ENCODE peak calls at places on chromosomes 2 and 18, in six cellular contexts. K, O, X, S, J and M are unnamed samples.

GRCh38 chr2:70767699-70768584 is at the start of gene ADD2:
- DNase-seq in K (peak; percentile 3), O (no peak), X (peak; percentile 74), S (no peak), J (peak; percentile 19), M (peak; percentile 22)

GRCh38 chr2:238868616-238869292 is 20.9 kb downstream of the TWIST2 start:
- DNase-seq in K (peak; percentile 35), O (no peak), X (no peak), S (no peak), J (no peak), M (no peak)

GRCh38 chr2:160051374-160051800 is 11.0 kb downstream of the PLA2R1 start:
- DNase-seq in K (peak; percentile 38), O (no peak), X (no peak), S (no peak), J (no peak), M (no peak)

GRCh38 chr2:65070856-65071255 is 14.6 kb downstream of the CEP68 start:
- DNase-seq in K (no peak), O (no peak), X (no peak), S (no peak), J (no peak), M (no peak)

GRCh38 chr2:168571061-168571460 is 115.0 kb downstream of the CERS6 start:
- DNase-seq in K (peak; percentile 46), O (no peak), X (no peak), S (no peak), J (no peak), M (no peak)

GRCh38 chr2:128372621-128373341 is 54.1 kb upstream of the HS6ST1 start:
- DNase-seq in K (no peak), O (no peak), X (peak; percentile 6), S (no peak), J (no peak), M (no peak)

GRCh38 chr18:6731197-6731596 is 1.7 kb downstream of the ARHGAP28 start:
- DNase-seq in K (peak; percentile 78), O (no peak), X (no peak), S (no peak), J (no peak), M (no peak)

GRCh38 chr18:41504316-41504715 is 450.7 kb upstream of the PIK3C3 start:
- DNase-seq in K (no peak), O (no peak), X (no peak), S (no peak), J (no peak), M (no peak)

GRCh38 chr18:13530879-13531387 is 195.4 kb downstream of the FAM210A start:
- DNase-seq in K (peak; percentile 18), O (no peak), X (peak; percentile 49), S (no peak), J (peak; percentile 59), M (peak; percentile 70)

GRCh38 chr2:2226326-2226725 is 104.7 kb downstream of the MYT1L start:
- DNase-seq in K (no peak), O (no peak), X (no peak), S (no peak), J (no peak), M (no peak)

GRCh38 chr18:43279015-43279758 is 1.9 kb upstream of the SYT4 start:
- DNase-seq in K (peak; percentile 29), O (no peak), X (peak; percentile 10), S (no peak), J (no peak), M (no peak)

GRCh38 chr2:151972176-151973012 is 126.5 kb downstream of the CACNB4 start:
- DNase-seq in K (no peak), O (no peak), X (no peak), S (no peak), J (no peak), M (no peak)

GRCh38 chr2:53235836-53236582 is 531.6 kb upstream of the CHAC2 start:
- DNase-seq in K (no peak), O (no peak), X (no peak), S (no peak), J (no peak), M (no peak)

GRCh38 chr2:236552586-236552985 is 17.0 kb upstream of the ACKR3 start:
- DNase-seq in K (no peak), O (no peak), X (no peak), S (no peak), J (no peak), M (no peak)

GRCh38 chr2:39494784-39495251 is 57.7 kb upstream of the MAP4K3 start:
- DNase-seq in K (peak; percentile 99), O (peak; percentile 56), X (peak; percentile 29), S (no peak), J (peak; percentile 50), M (no peak)

GRCh38 chr2:56448403-56448998 is 264.7 kb downstream of the CCDC85A start:
- DNase-seq in K (peak; percentile 18), O (no peak), X (no peak), S (no peak), J (no peak), M (no peak)

GRCh38 chr2:143730950-143731254 is 601.7 kb downstream of the ARHGAP15 start:
- DNase-seq in K (peak; percentile 13), O (no peak), X (no peak), S (no peak), J (no peak), M (no peak)

GRCh38 chr2:12155308-12156061 is 409.1 kb downstream of the LPIN1 start:
- DNase-seq in K (peak; percentile 95), O (no peak), X (no peak), S (no peak), J (peak; percentile 20), M (no peak)

GRCh38 chr18:59971871-59972270 is 72.1 kb downstream of the PMAIP1 start:
- DNase-seq in K (no peak), O (no peak), X (no peak), S (no peak), J (no peak), M (no peak)

GRCh38 chr2:138711812-138712211 is 68.4 kb downstream of the NXPH2 start:
- DNase-seq in K (no peak), O (no peak), X (no peak), S (no peak), J (no peak), M (no peak)

GRCh38 chr2:174495365-174496012 is 8.7 kb upstream of the GPR155 start:
- DNase-seq in K (no peak), O (no peak), X (no peak), S (no peak), J (no peak), M (no peak)

GRCh38 chr2:162676515-162676914 is 162.1 kb downstream of the KCNH7 start:
- DNase-seq in K (no peak), O (no peak), X (no peak), S (no peak), J (no peak), M (no peak)

GRCh38 chr2:105593221-105593967 is 151.3 kb upstream of the NCK2 start:
- DNase-seq in K (no peak), O (no peak), X (peak; percentile 39), S (no peak), J (no peak), M (no peak)

GRCh38 chr2:85354286-85355072 is at the start of the genes ELMOD3 and RETSAT:
- DNase-seq in K (peak; percentile 100), O (peak; percentile 99), X (peak; percentile 95), S (peak; percentile 92), J (peak; percentile 100), M (peak; percentile 99)
- TF ChIP-seq CTCF in K (no peak), O (no peak), X (no peak), S (no peak), J (no peak), M (no peak)

GRCh38 chr2:109030870-109031480 is 42.0 kb upstream of the EDAR start:
- DNase-seq in K (no peak), O (no peak), X (no peak), S (no peak), J (no peak), M (no peak)

GRCh38 chr2:109032229-109032800 is 43.3 kb upstream of the EDAR start:
- DNase-seq in K (no peak), O (no peak), X (no peak), S (peak; percentile 16), J (no peak), M (no peak)

GRCh38 chr2:109033171-109033570 is 44.2 kb upstream of the EDAR start:
- DNase-seq in K (no peak), O (no peak), X (no peak), S (no peak), J (no peak), M (no peak)

GRCh38 chr2:109029444-109030193 is 40.6 kb upstream of the EDAR start:
- DNase-seq in K (no peak), O (no peak), X (no peak), S (no peak), J (no peak), M (no peak)

GRCh38 chr2:109031481-109032228 is 42.6 kb upstream of the EDAR start:
- DNase-seq in K (peak; percentile 26), O (no peak), X (peak; percentile 52), S (peak; percentile 48), J (peak; percentile 14), M (peak; percentile 59)
- TF ChIP-seq CTCF in K (no peak), O (no peak), X (no peak), S (no peak), J (no peak), M (no peak)

GRCh38 chr2:37649518-37649917 is 21.9 kb downstream of the CDC42EP3 start:
- DNase-seq in K (no peak), O (no peak), X (no peak), S (no peak), J (no peak), M (no peak)

GRCh38 chr2:37645836-37646235 is 25.6 kb downstream of the CDC42EP3 start:
- DNase-seq in K (no peak), O (no peak), X (no peak), S (no peak), J (no peak), M (no peak)

GRCh38 chr2:37650548-37651101 is 20.8 kb downstream of the CDC42EP3 start:
- DNase-seq in K (no peak), O (no peak), X (no peak), S (no peak), J (no peak), M (no peak)

GRCh38 chr2:37647941-37648315 is 23.5 kb downstream of the CDC42EP3 start:
- DNase-seq in K (no peak), O (no peak), X (no peak), S (no peak), J (no peak), M (no peak)

GRCh38 chr2:37648316-37649011 is 23.0 kb downstream of the CDC42EP3 start:
- DNase-seq in K (peak; percentile 53), O (no peak), X (no peak), S (peak; percentile 8), J (peak; percentile 49), M (peak; percentile 82)
- TF ChIP-seq CTCF in K (peak; percentile 42), O (no peak), X (no peak), S (peak; percentile 24), J (peak; percentile 24), M (peak; percentile 35)

DNA sequence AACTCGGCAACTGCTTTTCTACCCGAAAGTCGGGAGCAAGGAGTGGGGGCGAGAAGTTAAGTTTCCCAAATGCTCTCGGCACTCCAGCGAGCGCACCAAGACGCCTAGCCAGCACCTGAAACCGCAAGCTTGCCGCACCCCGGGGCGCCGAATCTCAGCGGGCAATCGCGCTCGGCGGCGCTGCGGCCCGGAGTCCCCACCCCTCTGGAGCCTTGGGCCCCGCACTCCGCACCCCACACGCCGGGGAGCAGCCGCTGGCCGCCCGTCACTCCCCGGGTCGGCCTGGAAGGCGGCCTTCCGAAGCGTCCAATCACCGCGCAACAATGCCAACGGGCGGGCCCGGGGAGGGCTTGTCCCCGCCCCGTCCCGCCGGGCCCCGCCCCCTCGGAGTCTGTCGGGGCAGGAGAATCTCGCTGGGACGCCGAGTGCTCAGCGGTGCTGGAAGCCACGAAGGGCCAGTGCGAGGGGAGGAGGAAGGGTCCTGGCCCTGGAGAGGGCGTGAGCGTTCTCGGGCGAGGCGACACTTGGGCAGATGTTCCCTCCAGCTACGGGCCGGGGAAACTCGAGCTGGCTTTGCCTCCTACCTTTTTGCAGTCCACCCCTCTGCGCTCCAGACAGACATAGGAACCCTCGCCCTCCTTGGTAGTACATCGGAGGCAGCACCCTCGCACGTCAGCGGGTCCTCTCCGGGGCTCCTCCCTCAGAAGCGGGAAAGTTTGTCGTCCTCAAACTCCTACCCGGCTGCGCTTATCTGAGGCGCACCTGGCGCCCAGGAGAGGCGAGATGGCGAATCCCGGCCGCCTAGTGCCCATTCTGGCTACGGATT is 1.1 kb upstream of the ZBTB7C start:
- DNase-seq in K (peak; percentile 84), O (peak; percentile 87), X (peak; percentile 93), S (peak; percentile 10), J (peak; percentile 92), M (peak; percentile 96)
- TF ChIP-seq CTCF in K (peak; percentile 2), O (no peak), X (no peak), S (no peak), J (no peak), M (peak; percentile 8)